ENCODE peak calls at places on chromosome 18, in nine cellular contexts. N, P, B, O, V, G, Z, D and S are unnamed samples.

GRCh38 chr18:21820035-21820810 is 79.6 kb downstream of the MIB1 start:
- DNase-seq in N (peak), P (no peak), B (no peak), O (peak), V (peak), G (no peak), Z (no peak), D (no peak), S (no peak)

GRCh38 chr18:48676756-48677368 is 138.0 kb downstream of the CTIF start:
- DNase-seq in N (peak), P (peak), B (peak), O (no peak), V (peak), G (no peak), Z (peak), D (peak), S (peak)

GRCh38 chr18:24266124-24266523 is 127.3 kb downstream of the CABYR start:
- DNase-seq in N (no peak), P (no peak), B (no peak), O (no peak), V (no peak), G (no peak), Z (no peak), D (no peak), S (no peak)

GRCh38 chr18:41197967-41198366 is 757.1 kb upstream of the PIK3C3 start:
- DNase-seq in N (no peak), P (no peak), B (no peak), O (no peak), V (no peak), G (no peak), Z (no peak), D (no peak), S (no peak)

GRCh38 chr18:28176674-28176932 is 327 bp downstream of the CDH2 start:
- DNase-seq in N (no peak), P (no peak), B (peak), O (no peak), V (peak), G (no peak), Z (no peak), D (no peak), S (no peak)

GRCh38 chr18:26088482-26088881 is 1.9 kb downstream of the SS18 start:
- DNase-seq in N (no peak), P (no peak), B (no peak), O (no peak), V (no peak), G (no peak), Z (no peak), D (no peak), S (no peak)

GRCh38 chr18:21703241-21703820 is 1.2 kb downstream of the ABHD3 start:
- DNase-seq in N (no peak), P (no peak), B (no peak), O (no peak), V (peak), G (no peak), Z (peak), D (peak), S (peak)

GRCh38 chr18:48942086-48942485 is 8.7 kb downstream of the SMAD7 start:
- DNase-seq in N (no peak), P (no peak), B (no peak), O (no peak), V (no peak), G (no peak), Z (no peak), D (no peak), S (no peak)

GRCh38 chr18:77130229-77131099 is 2.1 kb downstream of the MBP start:
- DNase-seq in N (no peak), P (no peak), B (no peak), O (no peak), V (no peak), G (no peak), Z (no peak), D (no peak), S (no peak)

GRCh38 chr18:62324355-62324828 is 718 bp upstream of the TNFRSF11A start:
- DNase-seq in N (no peak), P (no peak), B (no peak), O (no peak), V (peak), G (no peak), Z (no peak), D (no peak), S (no peak)

GRCh38 chr18:63974991-63975390 is 5.1 kb downstream of the SERPINB8 start:
- DNase-seq in N (peak), P (no peak), B (no peak), O (no peak), V (peak), G (peak), Z (peak), D (peak), S (no peak)

GRCh38 chr18:12048010-12048826 is 45.4 kb upstream of the ANKRD62 start:
- DNase-seq in N (no peak), P (no peak), B (no peak), O (no peak), V (no peak), G (no peak), Z (no peak), D (no peak), S (no peak)

GRCh38 chr18:75057169-75057789 is 151.7 kb downstream of the PTGR3 start:
- DNase-seq in N (no peak), P (no peak), B (no peak), O (no peak), V (no peak), G (no peak), Z (no peak), D (no peak), S (no peak)

GRCh38 chr18:63131106-63131943 is 188.2 kb downstream of the BCL2 start:
- DNase-seq in N (peak), P (peak), B (peak), O (peak), V (peak), G (peak), Z (peak), D (peak), S (peak)